ENCODE peak calls at places on chromosomes 2 and 18, in six cellular contexts. E is keratinocyte, J is stomach, N is coronary artery, L is heart right ventricle, C is ovary. P is an unnamed sample.

GRCh38 chr2:24492283-24493272 is 1.5 kb downstream of the NCOA1 start:
- DNase-seq in E (no peak), J (no peak), N (no peak), L (peak; percentile 22), C (no peak), P (peak; percentile 36)

GRCh38 chr2:20568501-20569463 is 82.1 kb downstream of the HS1BP3 start:
- DNase-seq in E (no peak), J (no peak), N (no peak), L (no peak), C (peak; percentile 28), P (no peak)

GRCh38 chr2:36485521-36485920 is 112.4 kb downstream of the FEZ2 start:
- DNase-seq in E (no peak), J (no peak), N (no peak), L (peak; percentile 29), C (no peak), P (peak; percentile 4)

GRCh38 chr2:232526296-232527055 is 516 bp downstream of the CHRND start:
- DNase-seq in E (no peak), J (no peak), N (no peak), L (no peak), C (no peak), P (no peak)

GRCh38 chr2:231348173-231348572 is 47.3 kb upstream of the B3GNT7 start:
- DNase-seq in E (no peak), J (peak; percentile 13), N (peak; percentile 8), L (no peak), C (no peak), P (no peak)

GRCh38 chr2:9631976-9632700 is 1.3 kb upstream of the YWHAQ start:
- DNase-seq in E (no peak), J (no peak), N (no peak), L (peak; percentile 64), C (no peak), P (no peak)

GRCh38 chr2:96773922-96774321 is 13.2 kb downstream of the CNNM4 start:
- DNase-seq in E (no peak), J (peak; percentile 33), N (no peak), L (no peak), C (no peak), P (no peak)

GRCh38 chr2:24115057-24115456 is 8.1 kb downstream of the PFN4 start:
- DNase-seq in E (no peak), J (no peak), N (no peak), L (no peak), C (no peak), P (no peak)

GRCh38 chr2:107932986-107933385 is 53.3 kb upstream of the SLC5A7 start:
- DNase-seq in E (no peak), J (no peak), N (no peak), L (no peak), C (no peak), P (no peak)

GRCh38 chr18:2948038-2948437 is 64.9 kb downstream of the LPIN2 start:
- DNase-seq in E (no peak), J (no peak), N (no peak), L (no peak), C (no peak), P (peak; percentile 58)

GRCh38 chr18:48410095-48410920 is 1.1 kb upstream of the ZBTB7C start:
- DNase-seq in E (no peak), J (peak; percentile 94), N (peak; percentile 95), L (peak; percentile 92), C (peak; percentile 94), P (peak; percentile 96)

GRCh38 chr2:239464166-239465016 is 63.6 kb upstream of the HDAC4 start:
- DNase-seq in E (no peak), J (no peak), N (peak; percentile 65), L (no peak), C (peak; percentile 7), P (peak; percentile 18)

GRCh38 chr2:120535081-120535480 is 189.1 kb downstream of the INHBB start:
- DNase-seq in E (no peak), J (no peak), N (no peak), L (no peak), C (no peak), P (no peak)

GRCh38 chr2:1685957-1686783 is 58.1 kb downstream of the PXDN start:
- DNase-seq in E (no peak), J (no peak), N (no peak), L (no peak), C (no peak), P (no peak)

GRCh38 chr18:46915800-46916550 is 1.3 kb downstream of the PIAS2 start:
- DNase-seq in E (no peak), J (no peak), N (no peak), L (no peak), C (no peak), P (no peak)

GRCh38 chr18:48743046-48743445 is 204.2 kb downstream of the CTIF start:
- DNase-seq in E (no peak), J (no peak), N (peak; percentile 81), L (peak; percentile 37), C (peak; percentile 71), P (peak; percentile 93)

GRCh38 chr2:8306530-8307351 is 375.1 kb upstream of the ID2 start:
- DNase-seq in E (no peak), J (no peak), N (peak; percentile 31), L (no peak), C (no peak), P (no peak)

GRCh38 chr2:201959626-201960025 is 74.0 kb upstream of the FZD7 start:
- DNase-seq in E (no peak), J (no peak), N (no peak), L (no peak), C (no peak), P (no peak)

GRCh38 chr18:68822926-68823325 is 25.0 kb downstream of the CCDC102B start:
- DNase-seq in E (no peak), J (no peak), N (no peak), L (no peak), C (no peak), P (no peak)

GRCh38 chr2:67660871-67661270 is 263.7 kb downstream of the ETAA1 start:
- DNase-seq in E (no peak), J (no peak), N (no peak), L (no peak), C (no peak), P (no peak)

GRCh38 chr18:8705941-8706544 is 687 bp downstream of the MTCL1 start:
- DNase-seq in E (no peak), J (no peak), N (no peak), L (no peak), C (peak; percentile 50), P (no peak)

GRCh38 chr2:216820709-216821108 is 39.2 kb downstream of the TNP1 start:
- DNase-seq in E (no peak), J (no peak), N (no peak), L (no peak), C (no peak), P (no peak)

GRCh38 chr2:101080214-101081068 is 70.7 kb downstream of the TBC1D8 start:
- DNase-seq in E (no peak), J (no peak), N (no peak), L (no peak), C (no peak), P (no peak)

GRCh38 chr18:70295192-70295522 is 6.3 kb downstream of the SOCS6 start:
- DNase-seq in E (no peak), J (no peak), N (no peak), L (no peak), C (no peak), P (no peak)

GRCh38 chr2:101380376-101380775 is 6.9 kb downstream of the CREG2 start:
- DNase-seq in E (peak; percentile 90), J (no peak), N (no peak), L (peak; percentile 74), C (no peak), P (peak; percentile 31)

GRCh38 chr2:121400206-121400605 is 115.2 kb upstream of the TFCP2L1 start:
- DNase-seq in E (no peak), J (no peak), N (no peak), L (no peak), C (no peak), P (no peak)

GRCh38 chr2:201970786-201971108 is 62.9 kb upstream of the FZD7 start:
- DNase-seq in E (no peak), J (no peak), N (no peak), L (no peak), C (no peak), P (no peak)

DNA sequence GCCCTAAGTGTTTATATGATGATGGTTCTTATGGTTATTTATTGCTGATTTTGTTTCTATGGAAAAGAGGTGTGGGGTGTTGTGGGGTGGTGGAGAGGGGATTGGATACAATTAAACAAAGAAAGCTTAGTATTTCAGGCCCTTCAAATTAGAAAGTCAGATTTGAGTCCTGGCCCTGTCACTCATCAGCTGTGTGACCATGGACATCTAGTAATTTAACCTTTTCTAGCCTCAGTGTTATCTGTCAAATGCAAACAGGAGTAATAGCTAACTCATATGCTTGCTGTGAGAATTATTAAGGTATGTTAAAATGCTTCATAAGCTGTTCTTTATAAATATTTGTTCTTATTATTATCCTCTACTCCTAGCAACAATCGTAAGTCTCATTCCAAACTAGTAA is 2.1 kb upstream of the MEMO1 start:
- DNase-seq in E (no peak), J (no peak), N (no peak), L (no peak), C (no peak), P (no peak)
- H3K27ac ChIP-seq in E (no peak overlapping the region), J (no peak overlapping the region), N (no peak overlapping the region), L (no peak overlapping the region), C (no peak overlapping the region), P (no peak overlapping the region)

DNA sequence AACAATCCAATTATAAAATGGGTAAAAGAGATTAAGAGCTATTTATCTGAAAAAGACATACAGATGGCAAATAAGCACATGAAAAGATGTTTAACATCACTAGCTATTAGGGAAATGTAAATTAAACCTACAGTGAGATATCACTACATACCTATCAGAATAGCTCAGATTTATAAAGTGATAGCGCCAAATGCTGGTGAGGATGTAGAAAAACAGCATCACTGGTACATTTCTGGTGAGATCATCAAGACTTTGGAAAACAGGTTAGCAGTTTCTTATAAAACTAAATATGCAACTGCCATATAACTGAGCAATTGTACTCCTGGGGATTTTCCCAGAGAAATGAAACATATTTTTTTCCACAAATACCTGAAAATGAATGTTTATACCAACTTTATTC is 100.4 kb downstream of the ACOXL start:
- DNase-seq in E (no peak), J (no peak), N (no peak), L (no peak), C (no peak), P (no peak)
- TF ChIP-seq CTCF in E (no peak), J (no peak), N (no peak), L (no peak), C (no peak), P (no peak)

GRCh38 chr18:22691988-22692710 is 241.0 kb upstream of the RBBP8 start:
- DNase-seq in E (no peak), J (no peak), N (no peak), L (no peak), C (no peak), P (no peak)
- H3K27ac ChIP-seq in E (no peak overlapping the region), J (no peak overlapping the region), N (no peak overlapping the region), L (no peak overlapping the region), C (no peak overlapping the region), P (peak overlapping the region; percentile 20)

DNA sequence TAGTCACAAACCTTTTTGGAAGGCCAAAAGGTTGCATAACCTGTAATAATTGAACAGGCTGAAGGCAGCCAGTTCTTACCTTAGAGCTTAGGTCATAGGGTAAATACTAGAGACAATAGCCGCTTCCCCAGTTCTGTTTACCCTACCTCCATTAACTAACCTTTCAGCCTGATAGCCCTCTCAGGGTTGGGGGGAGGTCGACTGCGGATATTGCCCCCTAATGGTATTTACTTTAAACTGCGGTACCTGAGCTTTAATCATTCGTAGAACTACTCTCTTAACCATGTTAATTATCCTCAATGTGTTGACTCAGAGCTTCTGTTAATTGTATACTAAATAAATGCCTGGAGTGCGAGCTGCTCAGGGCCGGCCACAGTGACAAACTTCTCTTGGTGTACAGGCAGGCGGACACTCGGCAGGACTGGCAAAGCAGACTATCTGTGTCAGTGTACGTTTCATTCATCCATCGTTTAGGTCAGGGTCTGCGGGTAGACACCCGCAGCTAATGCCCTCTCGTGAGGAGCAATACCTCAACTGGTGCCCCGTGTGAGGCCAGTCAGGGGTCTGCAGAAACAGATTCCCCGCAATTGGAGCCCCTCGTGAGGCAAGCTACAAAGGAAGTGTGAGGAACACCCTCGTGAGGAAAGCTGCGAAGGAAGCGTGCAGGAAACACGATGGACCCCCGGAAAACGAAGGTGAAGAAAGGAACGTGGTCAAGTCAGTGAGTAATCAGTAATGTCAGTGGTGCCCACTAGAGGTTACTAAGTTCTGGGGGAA is 115.3 kb upstream of the SCN7A start:
- DNase-seq in E (no peak), J (no peak), N (no peak), L (no peak), C (no peak), P (no peak)
- TF ChIP-seq CTCF in E (no peak), J (no peak), N (no peak), L (no peak), C (no peak), P (no peak)

P was measured in adrenal gland.